ENCODE peak calls at places on chromosomes 1 and 21, in four cellular contexts. C, K, D and N are unnamed samples.

GRCh38 chr21:38042246-38042645 is 126.0 kb upstream of the KCNJ6 start:
- DNase-seq in D (no peak), C (no peak), K (no peak), N (no peak)

GRCh38 chr1:216771922-216772321 is 48.7 kb upstream of the ESRRG start:
- DNase-seq in D (no peak), C (no peak), K (no peak), N (no peak)

GRCh38 chr1:114208659-114209215 is 55.1 kb upstream of the SYT6 start:
- DNase-seq in K (no peak), C (no peak), D (no peak), N (no peak)

GRCh38 chr1:22044690-22045420 is 7.7 kb upstream of the CDC42 start:
- DNase-seq in D (no peak), K (no peak), C (no peak), N (no peak)

GRCh38 chr1:200877839-200878551 is 5.2 kb downstream of the GPR25 start:
- DNase-seq in C (no peak), D (no peak), K (peak; percentile 40), N (peak; percentile 29)

GRCh38 chr1:205913451-205914204 is 29.6 kb downstream of the SLC26A9 start:
- DNase-seq in D (peak; percentile 62), C (no peak), K (no peak), N (no peak)

GRCh38 chr1:226051356-226051755 is 11.2 kb upstream of the H3-3A start:
- DNase-seq in D (no peak), K (no peak), C (no peak), N (no peak)

GRCh38 chr1:234715252-234715945 is 105.4 kb upstream of the IRF2BP2 start:
- DNase-seq in D (no peak), K (no peak), C (no peak), N (no peak)

GRCh38 chr21:40318371-40318770 is 451.1 kb downstream of the PCP4 start:
- DNase-seq in K (no peak), D (no peak), C (no peak), N (no peak)

GRCh38 chr1:172537827-172538391 is 5.0 kb downstream of the SUCO start:
- DNase-seq in D (no peak), C (no peak), K (no peak), N (no peak)

GRCh38 chr21:46109251-46110221 is 11.6 kb downstream of the COL6A2 start:
- DNase-seq in D (no peak), C (no peak), K (no peak), N (no peak)

GRCh38 chr1:235644693-235645305 is 4.8 kb downstream of the GNG4 start:
- DNase-seq in C (no peak), K (no peak), D (no peak), N (no peak)

GRCh38 chr1:23593042-23593521 is 33.8 kb upstream of the ID3 start:
- DNase-seq in K (no peak), C (no peak), D (no peak), N (no peak)